ENCODE peak calls at places on chromosomes 7 and 10, in seven cellular contexts. S is IMR-90, T is mesendoderm, C is H1, E is mesenchymal stem cell, Q is trophoblast cell, W is H9. J is an unnamed sample.

GRCh38 chr10:34786464-34786863 is 28.6 kb downstream of the PARD3 start:
- DNase-seq in S (peak; percentile 21), T (no peak), C (no peak), E (no peak), Q (no peak), W (no peak), J (no peak)

GRCh38 chr7:7352845-7353244 is 170.5 kb downstream of the C1GALT1 start:
- DNase-seq in S (no peak), T (peak; percentile 91), C (peak; percentile 52), E (no peak), Q (peak; percentile 2), W (peak; percentile 75), J (no peak)

GRCh38 chr7:21106296-21106732 is 319.6 kb upstream of the SP8 start:
- DNase-seq in S (no peak), T (no peak), C (no peak), E (no peak), Q (no peak), W (no peak), J (no peak)

GRCh38 chr7:75772081-75773077 is at the start of gene CCL26:
- DNase-seq in S (peak; percentile 79), T (no peak), C (no peak), E (peak; percentile 71), Q (peak; percentile 5), W (no peak), J (no peak)

GRCh38 chr7:45256309-45256708 is 98.7 kb downstream of the RAMP3 start:
- DNase-seq in S (no peak), T (no peak), C (no peak), E (no peak), Q (no peak), W (no peak), J (no peak)

GRCh38 chr10:88693392-88694020 is 12.5 kb upstream of the LIPK start:
- DNase-seq in S (no peak), T (no peak), C (no peak), E (no peak), Q (peak; percentile 15), W (no peak), J (no peak)

GRCh38 chr10:66917104-66917503 is 8.7 kb upstream of the LRRTM3 start:
- DNase-seq in S (no peak), T (peak; percentile 52), C (no peak), E (no peak), Q (no peak), W (no peak), J (no peak)

GRCh38 chr7:131895541-131896173 is 339.2 kb upstream of the PODXL start:
- DNase-seq in S (peak; percentile 70), T (peak; percentile 64), C (no peak), E (peak; percentile 77), Q (no peak), W (peak; percentile 51), J (no peak)

GRCh38 chr7:120043250-120043649 is 229.7 kb upstream of the KCND2 start:
- DNase-seq in S (no peak), T (no peak), C (no peak), E (no peak), Q (no peak), W (no peak), J (no peak)

GRCh38 chr10:72009430-72010081 is 45.4 kb downstream of the CHST3 start:
- DNase-seq in S (peak; percentile 94), T (peak; percentile 70), C (no peak), E (peak; percentile 99), Q (peak; percentile 72), W (no peak), J (peak; percentile 27)

GRCh38 chr7:150367677-150368097 is 935 bp upstream of the REPIN1 start:
- DNase-seq in S (peak; percentile 46), T (no peak), C (no peak), E (peak; percentile 60), Q (no peak), W (no peak), J (no peak)

GRCh38 chr7:125316451-125316850 is 386.8 kb upstream of the POT1 start:
- DNase-seq in S (no peak), T (peak; percentile 98), C (peak; percentile 49), E (peak; percentile 37), Q (no peak), W (peak; percentile 91), J (peak; percentile 35)

GRCh38 chr10:93334901-93335312 is 147.2 kb downstream of the MYOF start:
- DNase-seq in S (peak; percentile 41), T (peak; percentile 70), C (no peak), E (peak; percentile 32), Q (peak; percentile 97), W (no peak), J (no peak)

GRCh38 chr7:5139998-5140397 is 50.0 kb upstream of the WIPI2 start:
- DNase-seq in S (peak; percentile 9), T (peak; percentile 43), C (peak; percentile 69), E (peak; percentile 5), Q (peak; percentile 26), W (peak; percentile 72), J (peak; percentile 3)

GRCh38 chr10:78995977-78996355 is 72.8 kb upstream of the ZMIZ1 start:
- DNase-seq in S (no peak), T (no peak), C (no peak), E (no peak), Q (no peak), W (no peak), J (no peak)

GRCh38 chr7:70098905-70099672 is 500.8 kb downstream of the AUTS2 start:
- DNase-seq in S (no peak), T (no peak), C (no peak), E (no peak), Q (no peak), W (no peak), J (no peak)

GRCh38 chr10:95273393-95274312 is 17.1 kb downstream of the PDLIM1 start:
- DNase-seq in S (peak; percentile 94), T (peak; percentile 62), C (peak; percentile 33), E (peak; percentile 96), Q (no peak), W (no peak), J (no peak)

GRCh38 chr10:97119058-97119832 is 66.5 kb downstream of the SLIT1 start:
- DNase-seq in S (no peak), T (peak; percentile 4), C (no peak), E (no peak), Q (no peak), W (peak; percentile 60), J (no peak)

GRCh38 chr10:43898592-43898991 is 249.9 kb upstream of the ZNF32 start:
- DNase-seq in S (no peak), T (no peak), C (no peak), E (no peak), Q (no peak), W (peak; percentile 15), J (no peak)

GRCh38 chr10:31318382-31318853 is 598 bp upstream of the ZEB1 start:
- DNase-seq in S (peak; percentile 80), T (peak; percentile 60), C (no peak), E (peak; percentile 73), Q (no peak), W (peak; percentile 44), J (no peak)

GRCh38 chr7:98221611-98222532 is 10.6 kb downstream of the BHLHA15 start:
- DNase-seq in S (no peak), T (no peak), C (no peak), E (no peak), Q (no peak), W (no peak), J (no peak)

GRCh38 chr7:47478926-47479791 is 102.8 kb downstream of the TNS3 start:
- DNase-seq in S (no peak), T (no peak), C (no peak), E (no peak), Q (peak; percentile 76), W (peak; percentile 33), J (no peak)

GRCh38 chr7:65812281-65812680 is 60.6 kb upstream of the VKORC1L1 start:
- DNase-seq in S (peak; percentile 72), T (no peak), C (no peak), E (no peak), Q (no peak), W (no peak), J (no peak)

GRCh38 chr7:112869111-112869774 is 79.0 kb upstream of the TMEM168 start:
- DNase-seq in S (peak; percentile 28), T (peak; percentile 86), C (peak; percentile 81), E (peak; percentile 52), Q (peak; percentile 31), W (peak; percentile 82), J (peak; percentile 20)

GRCh38 chr10:77263700-77264099 is 373.9 kb downstream of the KCNMA1 start:
- DNase-seq in S (no peak), T (no peak), C (no peak), E (no peak), Q (no peak), W (no peak), J (no peak)
- H2BK120ac ChIP-seq in S (no peak overlapping the region), T (no peak overlapping the region), C (no peak overlapping the region), E (no peak overlapping the region), Q (no peak overlapping the region), W (no peak overlapping the region), J (no peak overlapping the region)

DNA sequence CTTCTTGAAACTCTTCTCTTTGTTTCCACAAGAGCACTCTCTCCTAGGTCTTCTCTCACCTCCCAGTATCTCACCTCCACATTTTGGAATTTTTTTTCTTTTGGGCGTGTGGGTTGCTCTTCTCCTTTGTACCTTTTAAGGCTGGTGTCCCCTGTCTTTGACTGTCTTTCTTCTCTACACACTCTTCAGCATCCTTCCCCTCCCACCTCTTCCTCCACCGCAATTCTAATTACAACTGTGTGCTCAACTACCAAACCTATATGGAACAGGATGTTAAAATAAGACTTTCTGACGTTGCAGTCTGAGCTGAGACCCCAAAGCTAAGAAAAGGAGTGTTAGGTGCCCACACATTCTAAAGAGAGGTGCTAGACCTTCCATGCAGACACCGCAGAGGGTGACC is 14.0 kb upstream of the ADRB1 start:
- DNase-seq in S (no peak), T (no peak), C (no peak), E (no peak), Q (no peak), W (no peak), J (no peak)
- H2BK120ac ChIP-seq in S (no peak overlapping the region), T (no peak overlapping the region), C (no peak overlapping the region), E (no peak overlapping the region), Q (no peak overlapping the region), W (no peak overlapping the region), J (no peak overlapping the region)

DNA sequence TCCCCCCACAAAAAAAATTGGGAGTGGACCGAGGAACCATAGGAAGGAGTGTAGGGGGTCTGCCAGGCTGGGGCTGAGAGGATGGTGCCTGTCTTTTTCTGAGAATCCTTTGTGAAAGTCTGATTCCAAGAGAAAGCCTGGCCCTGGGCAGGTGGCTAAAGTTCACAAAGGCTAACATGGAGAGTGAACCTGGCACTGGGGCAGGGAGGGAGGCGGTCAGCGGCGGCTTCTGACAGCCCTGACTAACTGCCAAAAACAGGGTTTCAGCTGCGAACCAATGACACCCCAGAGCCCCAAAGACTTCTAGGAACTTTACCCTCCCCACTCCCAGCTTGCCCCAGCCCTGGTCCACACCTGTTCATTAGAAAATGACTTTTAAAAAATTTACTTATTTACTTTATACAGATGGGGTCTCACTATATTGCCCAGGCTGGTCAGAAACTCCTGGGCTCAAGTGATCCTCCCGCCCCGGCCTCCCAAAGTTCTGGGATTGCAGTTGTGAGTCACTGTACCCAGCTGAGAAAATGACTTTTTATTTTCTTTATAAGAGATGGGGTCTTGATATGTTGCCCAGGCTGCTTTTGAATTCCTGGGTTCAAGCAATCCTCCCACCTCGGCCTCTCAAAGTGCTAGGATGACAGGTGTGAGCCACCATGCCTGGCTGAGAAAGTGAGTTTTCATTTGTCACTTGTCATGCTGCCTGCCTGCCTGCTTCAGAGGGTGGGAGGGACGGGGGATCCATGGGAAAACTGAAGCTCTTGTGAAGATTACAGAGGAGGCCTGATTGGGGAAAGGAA is 61.0 kb upstream of the DUSP5 start:
- DNase-seq in S (no peak), T (no peak), C (no peak), E (no peak), Q (no peak), W (no peak), J (no peak)
- H2BK120ac ChIP-seq in S (no peak overlapping the region), T (no peak overlapping the region), C (no peak overlapping the region), E (no peak overlapping the region), Q (no peak overlapping the region), W (no peak overlapping the region), J (no peak overlapping the region)

GRCh38 chr10:103692421-103693069 is 162.8 kb downstream of the SH3PXD2A start:
- DNase-seq in S (no peak), T (peak; percentile 51), C (peak; percentile 71), E (no peak), Q (no peak), W (peak; percentile 47), J (no peak)
- H2BK120ac ChIP-seq in S (no peak overlapping the region), T (no peak overlapping the region), C (no peak overlapping the region), E (no peak overlapping the region), Q (no peak overlapping the region), W (no peak overlapping the region), J (no peak overlapping the region)